ENCODE peak calls at places on chromosomes 1 and 21, in nine cellular contexts. F is neural progenitor cell, U is fibroblast of mammary gland, T is HCT116, S is amniotic epithelial cell, K is NCI-H187, P is endothelial cell, A is kidney, G is NCI-H524. Z is an unnamed sample.

GRCh38 chr1:160682983-160683886 is 28.4 kb downstream of the CD48 start:
- DNase-seq in T (no peak), S (peak), U (no peak), A (no peak), P (no peak), G (no peak), K (no peak), F (no peak), Z (no peak)

GRCh38 chr1:220824031-220824989 is 37.6 kb downstream of the MTARC1 start:
- DNase-seq in A (no peak), G (no peak), F (no peak), K (no peak), T (no peak), U (no peak), P (no peak), S (peak), Z (no peak)

GRCh38 chr21:27812279-27812678 is 845.4 kb upstream of the ADAMTS5 start:
- DNase-seq in K (no peak), G (no peak), A (no peak), S (peak), U (no peak), T (no peak), P (no peak), F (no peak), Z (no peak)

GRCh38 chr1:156706647-156707008 is 1.2 kb upstream of the CRABP2 start:
- DNase-seq in P (no peak), K (peak), T (no peak), G (peak), F (peak), S (peak), A (peak), U (peak), Z (peak)

GRCh38 chr21:17900281-17900989 is 81.3 kb upstream of the C21orf91 start:
- DNase-seq in P (no peak), U (no peak), S (no peak), A (no peak), F (peak), T (no peak), G (no peak), K (no peak), Z (peak)

GRCh38 chr1:86515597-86515996 is 31.3 kb upstream of the CLCA4 start:
- DNase-seq in A (no peak), T (peak), F (peak), S (peak), U (peak), P (peak), K (no peak), G (peak), Z (peak)

GRCh38 chr21:29441651-29442050 is 142.9 kb downstream of the BACH1 start:
- DNase-seq in S (no peak), T (no peak), G (no peak), P (no peak), A (no peak), U (peak), K (no peak), F (no peak), Z (no peak)

GRCh38 chr1:169999357-169999756 is 75.1 kb downstream of the KIFAP3 start:
- DNase-seq in S (peak), G (peak), T (peak), A (no peak), P (no peak), F (no peak), K (no peak), U (peak), Z (no peak)

GRCh38 chr1:168230709-168231108 is 4.9 kb downstream of the SFT2D2 start:
- DNase-seq in F (no peak), U (peak), T (no peak), A (no peak), P (no peak), K (no peak), S (no peak), G (no peak), Z (no peak)

GRCh38 chr1:208230668-208231529 is 13.3 kb downstream of the PLXNA2 start:
- DNase-seq in T (no peak), S (no peak), A (no peak), F (no peak), P (no peak), G (peak), K (no peak), U (no peak), Z (no peak)

GRCh38 chr1:206589206-206589605 is 23.1 kb downstream of the EIF2D start:
- DNase-seq in S (peak), U (peak), K (no peak), G (no peak), A (peak), P (no peak), F (no peak), T (no peak), Z (no peak)

GRCh38 chr1:161305872-161306519 is 3.8 kb downstream of the MPZ start:
- DNase-seq in P (peak), A (peak), U (peak), K (peak), F (peak), S (peak), T (peak), G (peak), Z (peak)

GRCh38 chr1:113786055-113786454 is 26.2 kb downstream of the RSBN1 start:
- DNase-seq in A (no peak), F (no peak), P (no peak), S (peak), U (peak), T (no peak), G (peak), K (no peak), Z (no peak)

GRCh38 chr1:161131721-161132409 is 602 bp downstream of the DEDD start:
- DNase-seq in A (no peak), K (no peak), G (no peak), T (no peak), S (no peak), F (peak), U (peak), P (no peak), Z (no peak)

GRCh38 chr1:9315411-9316079 is 22.9 kb downstream of the SPSB1 start:
- DNase-seq in P (no peak), K (no peak), F (no peak), A (no peak), G (no peak), U (peak), S (peak), T (no peak), Z (no peak)

GRCh38 chr1:51512120-51512519 is 6.9 kb downstream of the EPS15 start:
- DNase-seq in F (no peak), P (no peak), K (no peak), G (no peak), S (no peak), U (no peak), T (no peak), A (no peak), Z (no peak)

GRCh38 chr21:43880111-43880985 is 15.3 kb downstream of the AGPAT3 start:
- DNase-seq in K (no peak), G (peak), A (no peak), U (peak), T (peak), S (no peak), F (no peak), P (no peak), Z (no peak)

GRCh38 chr1:18840145-18840544 is 19.3 kb downstream of the TAS1R2 start:
- DNase-seq in S (no peak), G (no peak), U (no peak), P (no peak), K (no peak), F (no peak), A (no peak), T (no peak), Z (no peak)

GRCh38 chr1:231040800-231041704 is 998 bp upstream of the FAM89A start:
- DNase-seq in K (no peak), P (no peak), G (no peak), A (peak), F (peak), S (peak), U (no peak), T (no peak), Z (no peak)

GRCh38 chr1:53550201-53550741 is 91.1 kb downstream of the DMRTB1 start:
- DNase-seq in T (no peak), F (no peak), S (peak), K (no peak), A (peak), P (no peak), G (no peak), U (peak), Z (peak)

GRCh38 chr1:25168193-25169071 is 63.9 kb downstream of the SYF2 start:
- DNase-seq in K (no peak), F (peak), S (no peak), U (no peak), A (no peak), P (no peak), G (no peak), T (no peak), Z (no peak)

GRCh38 chr1:145717833-145718232 is 1.5 kb upstream of the CD160 start:
- DNase-seq in T (no peak), G (no peak), U (no peak), K (no peak), A (no peak), S (no peak), P (no peak), F (no peak), Z (no peak)

GRCh38 chr1:178579562-178579961 is 66.7 kb downstream of the TEX35 start:
- DNase-seq in A (no peak), K (peak), F (no peak), S (no peak), P (no peak), U (no peak), T (no peak), G (peak), Z (no peak)

GRCh38 chr21:46223217-46223616 is 5.4 kb downstream of the LSS start:
- DNase-seq in G (no peak), T (no peak), F (no peak), U (no peak), P (no peak), S (no peak), K (no peak), A (no peak), Z (no peak)

GRCh38 chr1:164092603-164093353 is 466.2 kb upstream of the PBX1 start:
- DNase-seq in U (peak), P (no peak), F (no peak), A (no peak), S (no peak), K (no peak), T (no peak), G (no peak), Z (peak)

GRCh38 chr1:110477445-110477957 is 26.6 kb downstream of the PROK1 start:
- DNase-seq in K (no peak), F (peak), T (peak), S (no peak), G (no peak), U (no peak), A (no peak), P (no peak), Z (no peak)

Z was measured in WTC11.